ENCODE peak calls at places on chromosomes 16 and 17, in eight cellular contexts. E is activated effector memory CD4-positive, alpha-beta T cell treated with Interleukin-2 at 50 U/mL for 16 hours; Q is RCC 7860; B is mesothelial cell of epicardium; V is cardiac muscle cell; S is body of pancreas; Y is COR-L47; K is CD4-positive, alpha-beta memory T cell. R is an unnamed sample.

GRCh38 chr17:17774009-17774881 is 62.5 kb downstream of the SREBF1 start:
- DNase-seq in S (peak), Q (peak), B (no peak), Y (no peak), E (no peak), K (no peak), V (no peak), R (no peak)

GRCh38 chr16:76265434-76266045 is 11.7 kb upstream of the CNTNAP4 start:
- DNase-seq in Y (peak), S (peak), Q (peak), V (no peak), B (peak), E (no peak), K (no peak), R (peak)

GRCh38 chr17:2436516-2436915 is 35.7 kb upstream of the MNT start:
- DNase-seq in B (no peak), Q (no peak), Y (peak), V (no peak), S (peak), E (no peak), K (no peak), R (no peak)

GRCh38 chr17:41910701-41911391 is 7.9 kb downstream of the ACLY start:
- DNase-seq in Y (no peak), K (no peak), B (no peak), S (peak), V (no peak), Q (peak), E (no peak), R (no peak)

GRCh38 chr17:81135503-81136283 is 29.6 kb upstream of the PVALEF start:
- DNase-seq in E (no peak), K (no peak), Y (peak), B (no peak), Q (no peak), V (no peak), S (peak), R (no peak)

GRCh38 chr17:20158580-20158979 is 149.4 kb downstream of the SPECC1 start:
- DNase-seq in Y (no peak), Q (no peak), V (no peak), B (no peak), K (no peak), S (no peak), E (no peak), R (no peak)

GRCh38 chr17:58184308-58184985 is 8.1 kb upstream of the EPX start:
- DNase-seq in K (no peak), E (no peak), B (no peak), S (no peak), Q (peak), Y (no peak), V (no peak), R (peak)

GRCh38 chr17:12457493-12457892 is 208.2 kb upstream of the MYOCD start:
- DNase-seq in S (no peak), V (no peak), K (no peak), Y (no peak), Q (no peak), B (no peak), E (no peak), R (no peak)

GRCh38 chr17:50184611-50185398 is 16.6 kb downstream of the COL1A1 start:
- DNase-seq in Y (no peak), B (no peak), E (no peak), S (no peak), V (no peak), K (no peak), Q (no peak), R (peak)

GRCh38 chr17:73633736-73634135 is 10.5 kb downstream of the SDK2 start:
- DNase-seq in Q (no peak), K (no peak), E (no peak), Y (no peak), V (no peak), B (no peak), S (no peak), R (no peak)

GRCh38 chr17:80474933-80475915 is 1.2 kb downstream of the NPTX1 start:
- DNase-seq in Y (no peak), K (no peak), S (no peak), E (no peak), B (no peak), V (no peak), Q (no peak), R (peak)

GRCh38 chr16:87043273-87044030 is 273.7 kb downstream of the C16orf95 start:
- DNase-seq in V (no peak), B (no peak), S (peak), K (no peak), Q (no peak), E (no peak), Y (no peak), R (no peak)

GRCh38 chr16:75304521-75305363 is 53.3 kb upstream of the BCAR1 start:
- DNase-seq in V (peak), E (no peak), S (peak), Y (no peak), Q (peak), B (no peak), K (no peak), R (no peak)

GRCh38 chr16:3637371-3637923 is 17.0 kb upstream of the DNASE1 start:
- DNase-seq in S (no peak), Y (no peak), V (peak), E (no peak), K (peak), Q (no peak), B (peak), R (no peak)

GRCh38 chr17:34991606-34992005 is 11.3 kb downstream of the LIG3 start:
- DNase-seq in E (no peak), S (no peak), V (no peak), Y (no peak), B (no peak), K (no peak), Q (no peak), R (no peak)

GRCh38 chr17:44522883-44523671 is 19.9 kb upstream of the GPATCH8 start:
- DNase-seq in E (no peak), S (peak), K (peak), Y (peak), V (peak), Q (no peak), B (no peak), R (peak)

GRCh38 chr16:72996291-72997062 is 51.5 kb downstream of the ZFHX3 start:
- DNase-seq in Q (no peak), S (peak), K (no peak), V (no peak), Y (no peak), B (no peak), E (no peak), R (no peak)

R was measured in neural progenitor cell.